ENCODE peak calls at places on chromosomes 3 and 15, in five cellular contexts. Q is K562, A is GM12878, G is A549, Y is HepG2. B is an unnamed sample.

GRCh38 chr3:140394488-140395133 is 283.3 kb upstream of the TRIM42 start:
- DNase-seq in G (no peak), Q (no peak), Y (no peak), A (no peak), B (no peak)

GRCh38 chr3:128482857-128483656 is 9.9 kb downstream of the GATA2 start:
- DNase-seq in A (no peak), Q (peak; percentile 53), G (no peak), Y (no peak), B (peak; percentile 47)

GRCh38 chr15:27234593-27234992 is 263.6 kb downstream of the GABRG3 start:
- DNase-seq in A (no peak), Y (no peak), Q (no peak), G (no peak), B (no peak)

GRCh38 chr3:194276768-194277546 is 74.2 kb downstream of the CPN2 start:
- DNase-seq in Y (no peak), G (no peak), Q (no peak), A (no peak), B (peak; percentile 12)

GRCh38 chr3:152269423-152270144 is 855 bp downstream of the MBNL1 start:
- DNase-seq in A (no peak), Q (no peak), G (peak; percentile 54), Y (peak; percentile 46), B (no peak)

GRCh38 chr15:71679223-71680078 is 130.9 kb upstream of the NR2E3 start:
- DNase-seq in G (no peak), Q (no peak), Y (peak; percentile 40), A (no peak), B (no peak)

GRCh38 chr3:140343211-140343610 is 334.7 kb upstream of the TRIM42 start:
- DNase-seq in G (no peak), A (no peak), Y (no peak), Q (no peak), B (no peak)

GRCh38 chr15:89299896-89300295 is 34.7 kb downstream of the POLG start:
- DNase-seq in Q (no peak), A (no peak), Y (no peak), G (peak; percentile 38), B (no peak)

GRCh38 chr3:107654218-107654617 is 131.5 kb downstream of the BBX start:
- DNase-seq in A (no peak), Y (no peak), G (no peak), Q (no peak), B (no peak)

GRCh38 chr3:143139786-143140185 is 20.2 kb downstream of the CHST2 start:
- DNase-seq in Y (no peak), A (no peak), Q (no peak), G (peak; percentile 49), B (no peak)

GRCh38 chr15:34304613-34305012 is 33.0 kb downstream of the SLC12A6 start:
- DNase-seq in Q (no peak), Y (peak; percentile 15), G (no peak), A (no peak), B (no peak)

GRCh38 chr3:72338942-72339749 is 509.1 kb downstream of the SHQ1 start:
- DNase-seq in Y (peak; percentile 41), A (peak; percentile 15), G (peak; percentile 85), Q (peak; percentile 83), B (no peak)

GRCh38 chr15:35529784-35530183 is 16.2 kb downstream of the DPH6 start:
- DNase-seq in Q (no peak), Y (no peak), A (no peak), G (no peak), B (no peak)

GRCh38 chr15:35530698-35531097 is 15.3 kb downstream of the DPH6 start:
- DNase-seq in Q (no peak), A (no peak), G (no peak), Y (no peak), B (no peak)

DNA sequence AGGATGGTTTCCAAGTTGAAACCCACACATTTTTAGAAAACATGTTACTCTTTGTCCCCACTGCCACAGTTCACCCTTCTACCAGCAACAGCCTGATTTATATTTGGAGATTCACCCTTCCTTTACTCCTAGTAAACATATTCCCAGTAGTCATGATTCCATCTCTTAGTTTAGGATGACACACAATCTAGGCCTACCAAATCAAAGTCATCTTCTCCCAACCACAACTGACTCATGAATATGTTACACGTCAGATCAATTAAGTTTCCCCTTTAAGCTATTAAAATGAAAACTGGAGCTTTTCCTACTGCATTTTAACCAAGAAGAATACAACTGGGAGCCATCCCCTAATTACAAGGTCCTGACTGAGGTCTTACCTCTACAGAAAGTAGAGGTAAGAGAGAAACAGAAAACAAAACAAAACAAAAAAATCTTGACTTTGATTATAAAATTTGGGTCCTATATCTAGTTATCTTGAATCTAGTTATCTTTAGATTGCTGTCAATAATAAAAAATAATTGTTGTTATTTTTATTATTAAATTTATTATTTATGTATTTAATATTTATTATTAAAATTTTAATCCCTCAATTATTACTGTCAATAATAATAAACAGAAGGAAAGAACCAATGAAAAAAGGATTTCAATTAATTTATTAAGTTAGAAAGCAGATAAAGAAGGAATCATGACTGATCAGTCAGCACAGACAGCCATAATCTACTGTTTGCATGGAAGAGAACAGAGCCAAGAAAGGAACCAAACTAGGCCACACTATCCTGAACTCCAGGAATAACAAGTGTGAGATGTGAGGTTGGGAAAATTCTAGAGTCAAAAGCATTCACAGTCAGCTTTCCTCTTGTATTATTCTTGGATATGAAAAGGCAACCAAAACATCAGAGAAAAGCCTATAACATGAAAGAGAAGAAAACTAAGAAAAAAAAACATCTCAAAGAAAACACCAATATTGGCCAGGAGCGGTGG is 12.5 kb downstream of the DPH6 start:
- DNase-seq in G (no peak), Q (no peak), Y (no peak), A (no peak), B (no peak)
- TF ChIP-seq USF2 in G (no peak), Q (no peak), Y (no peak), A (no peak), B (no peak)

GRCh38 chr3:177929310-177929709 is 606.9 kb upstream of the KCNMB2 start:
- DNase-seq in A (no peak), G (no peak), Q (no peak), Y (no peak), B (no peak)
- TF ChIP-seq MAX in A (no peak), G (no peak), Q (no peak), Y (no peak), B (no peak)

DNA sequence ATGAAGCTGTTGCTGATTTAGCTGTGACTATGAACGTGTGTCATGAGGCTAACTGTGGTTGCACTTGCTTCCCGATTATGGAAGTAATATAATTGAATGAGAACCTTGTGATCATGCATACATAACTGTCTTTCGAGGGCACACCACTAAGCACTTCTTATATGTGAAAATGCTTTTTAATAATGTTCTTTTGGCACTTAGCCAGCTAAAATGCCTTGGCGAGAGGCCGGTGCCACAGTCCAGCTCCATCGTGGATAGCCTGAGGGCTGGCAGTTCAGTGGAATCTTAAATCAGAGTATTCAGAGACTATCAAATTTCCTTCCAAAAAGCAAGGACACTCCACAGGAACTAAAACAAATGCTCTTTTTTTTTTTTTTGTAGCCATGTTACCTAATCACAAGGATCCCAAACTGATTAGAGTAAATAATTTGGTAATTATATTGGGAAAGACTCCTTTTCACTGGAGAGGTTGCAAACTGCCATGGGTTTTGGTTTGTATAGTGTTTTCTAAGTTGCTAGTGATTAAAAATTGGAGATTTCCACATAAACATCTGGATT is 161.6 kb upstream of the FRMD4B start:
- DNase-seq in Q (no peak), G (no peak), Y (no peak), A (no peak), B (no peak)
- TF ChIP-seq ESRRA in Q (no peak), G (no peak), Y (no peak), A (no peak), B (no peak)

DNA sequence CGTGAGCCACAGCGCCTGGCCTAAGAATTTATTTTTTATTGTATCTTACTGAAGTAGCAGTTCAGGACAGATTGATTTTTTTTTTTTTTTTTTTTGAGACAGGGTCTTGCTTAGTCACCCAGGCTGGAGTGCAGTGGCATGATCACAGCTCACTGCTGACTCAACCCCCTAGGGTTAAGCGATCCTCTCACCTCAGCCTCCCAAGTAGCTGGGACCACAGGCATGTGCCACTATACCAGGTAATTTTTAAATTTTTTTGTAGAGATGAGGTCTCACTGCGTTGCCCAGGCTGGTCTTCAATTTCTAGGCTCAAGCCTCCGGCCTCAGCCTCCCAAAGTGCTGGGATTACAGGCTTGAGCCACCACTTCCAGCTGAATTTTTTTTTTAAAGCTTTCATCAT is 99.8 kb upstream of the HERC1 start:
- DNase-seq in G (no peak), A (no peak), Q (no peak), Y (no peak), B (no peak)
- TF ChIP-seq USF2 in G (no peak), A (no peak), Q (no peak), Y (no peak), B (no peak)

DNA sequence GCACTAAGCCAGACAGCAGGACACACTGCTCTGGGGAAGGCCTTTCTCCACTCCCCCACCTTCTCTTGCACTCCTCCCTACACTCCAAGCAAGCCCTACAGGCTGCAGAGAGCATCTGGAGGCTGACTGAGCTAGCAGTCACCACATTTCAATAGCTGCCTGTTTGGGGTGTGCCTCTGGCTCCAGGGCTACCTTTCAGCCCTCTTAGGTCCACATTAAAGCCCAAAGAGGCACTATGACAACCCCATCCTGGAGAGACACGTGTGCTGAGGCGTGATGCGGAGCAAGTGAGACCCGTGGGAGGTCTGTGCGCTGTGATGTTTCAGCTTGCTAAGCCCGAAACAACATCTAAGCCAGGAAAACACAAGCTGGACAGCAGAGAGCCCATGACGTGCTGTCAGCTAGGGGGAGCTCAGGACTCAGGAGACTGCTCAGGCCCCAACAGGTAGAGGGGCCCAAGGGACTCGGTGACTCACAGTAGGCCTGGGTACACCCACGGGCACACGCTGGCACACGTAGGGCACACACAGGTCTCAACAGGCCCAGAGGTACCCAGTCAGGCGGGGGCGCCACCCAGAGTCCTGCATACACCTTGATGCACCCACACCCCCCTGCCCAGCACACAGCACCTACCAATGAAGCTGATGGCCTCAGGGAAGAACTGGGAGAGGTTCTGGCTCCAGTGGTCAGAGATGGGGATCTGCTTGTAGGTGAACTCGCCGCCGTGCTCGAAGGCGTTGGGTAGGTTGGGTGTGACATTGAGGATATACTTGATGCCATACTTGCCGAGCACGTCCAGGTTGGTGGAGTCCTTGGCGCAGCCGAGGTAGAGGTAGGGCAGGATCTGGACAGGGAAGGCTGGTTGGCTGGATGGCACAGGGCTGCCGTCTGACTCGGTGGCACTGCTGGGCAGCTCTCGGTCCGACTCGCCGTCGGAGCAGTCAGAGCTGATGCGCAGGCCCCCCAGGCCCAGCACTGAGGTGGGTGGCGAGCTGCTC is 2.8 kb downstream of the DUSP7 start:
- DNase-seq in A (peak; percentile 45), Y (no peak), Q (no peak), G (no peak), B (no peak)
- TF ChIP-seq MAX in A (no peak), Y (no peak), Q (no peak), G (no peak), B (no peak)

GRCh38 chr3:99269606-99270355 is 368.3 kb upstream of the DCBLD2 start:
- DNase-seq in A (no peak), Q (no peak), Y (no peak), G (no peak), B (no peak)
- TF ChIP-seq ESRRA in A (no peak), Q (no peak), Y (no peak), G (no peak), B (no peak)

GRCh38 chr3:24550588-24550987 is 55.9 kb upstream of the THRB start:
- DNase-seq in Y (no peak), Q (no peak), A (no peak), G (peak; percentile 3), B (no peak)
- TF ChIP-seq USF2 in Y (no peak), Q (no peak), A (no peak), G (no peak), B (no peak)

DNA sequence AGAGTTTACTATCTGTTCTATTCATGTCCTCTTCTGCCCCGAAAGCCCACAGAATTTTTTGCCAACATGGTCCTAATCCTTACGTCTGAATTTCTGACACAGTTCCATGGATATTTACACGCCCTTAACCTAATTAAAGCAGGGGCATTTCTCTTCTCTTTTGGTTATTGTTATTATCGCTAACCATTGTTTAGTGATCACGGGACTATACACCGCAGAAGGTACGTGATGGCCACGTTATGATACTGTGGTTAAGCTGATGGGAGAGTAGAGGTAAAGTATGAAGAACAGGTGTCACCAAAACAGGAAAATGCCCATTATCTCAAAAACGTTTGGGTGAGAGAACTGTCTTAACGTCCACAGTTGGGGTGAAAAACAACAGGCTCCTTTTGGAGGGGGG is 26.4 kb downstream of the CCR4 start:
- DNase-seq in Y (no peak), Q (no peak), A (no peak), G (no peak), B (no peak)
- TF ChIP-seq MAX in Y (no peak), Q (no peak), A (no peak), G (no peak), B (no peak)

B was measured in WTC11.